ENCODE peak calls at places on chromosomes 1 and 21, in four cellular contexts. G is mesendoderm, P is SK-N-SH, M is cardiac muscle cell. A is an unnamed sample. For H3K4me1 and H3K36me3, the result is how much of the 10 kb centered on the place peaks cover.

GRCh38 chr21:15741510-15741909 is 11.7 kb downstream of the USP25 start:
- DNase-seq in G (no peak), P (no peak), M (no peak), A (no peak)

GRCh38 chr1:100799548-100799947 is 80.0 kb downstream of the VCAM1 start:
- DNase-seq in G (no peak), P (no peak), M (no peak), A (no peak)

GRCh38 chr1:101357444-101357986 is 120.7 kb downstream of the S1PR1 start:
- DNase-seq in G (peak), P (peak), M (peak), A (peak)

GRCh38 chr1:192489046-192489445 is 86.5 kb upstream of the RGS1 start:
- DNase-seq in G (no peak), P (peak), M (no peak), A (no peak)

GRCh38 chr21:37257526-37257966 is 9.6 kb downstream of the VPS26C start:
- DNase-seq in G (no peak), P (peak), M (no peak), A (no peak)

GRCh38 chr1:112011231-112011630 is 21.8 kb upstream of the KCND3 start:
- DNase-seq in G (no peak), P (no peak), M (no peak), A (no peak)

GRCh38 chr21:26550357-26550756 is 22.7 kb downstream of the CYYR1 start:
- DNase-seq in G (no peak), P (no peak), M (no peak), A (no peak)

GRCh38 chr1:243705585-243705984 is 144.5 kb downstream of the AKT3 start:
- DNase-seq in G (no peak), P (no peak), M (no peak), A (no peak)

GRCh38 chr1:43316738-43317520 is 16.1 kb downstream of the TIE1 start:
- DNase-seq in G (no peak), P (no peak), M (no peak), A (no peak)

GRCh38 chr21:46110499-46111192 is 12.7 kb downstream of the COL6A2 start:
- DNase-seq in G (peak), P (peak), M (peak), A (no peak)

GRCh38 chr1:167297222-167298214 is 76.8 kb downstream of the POU2F1 start:
- DNase-seq in G (no peak), P (no peak), M (no peak), A (no peak)

DNA sequence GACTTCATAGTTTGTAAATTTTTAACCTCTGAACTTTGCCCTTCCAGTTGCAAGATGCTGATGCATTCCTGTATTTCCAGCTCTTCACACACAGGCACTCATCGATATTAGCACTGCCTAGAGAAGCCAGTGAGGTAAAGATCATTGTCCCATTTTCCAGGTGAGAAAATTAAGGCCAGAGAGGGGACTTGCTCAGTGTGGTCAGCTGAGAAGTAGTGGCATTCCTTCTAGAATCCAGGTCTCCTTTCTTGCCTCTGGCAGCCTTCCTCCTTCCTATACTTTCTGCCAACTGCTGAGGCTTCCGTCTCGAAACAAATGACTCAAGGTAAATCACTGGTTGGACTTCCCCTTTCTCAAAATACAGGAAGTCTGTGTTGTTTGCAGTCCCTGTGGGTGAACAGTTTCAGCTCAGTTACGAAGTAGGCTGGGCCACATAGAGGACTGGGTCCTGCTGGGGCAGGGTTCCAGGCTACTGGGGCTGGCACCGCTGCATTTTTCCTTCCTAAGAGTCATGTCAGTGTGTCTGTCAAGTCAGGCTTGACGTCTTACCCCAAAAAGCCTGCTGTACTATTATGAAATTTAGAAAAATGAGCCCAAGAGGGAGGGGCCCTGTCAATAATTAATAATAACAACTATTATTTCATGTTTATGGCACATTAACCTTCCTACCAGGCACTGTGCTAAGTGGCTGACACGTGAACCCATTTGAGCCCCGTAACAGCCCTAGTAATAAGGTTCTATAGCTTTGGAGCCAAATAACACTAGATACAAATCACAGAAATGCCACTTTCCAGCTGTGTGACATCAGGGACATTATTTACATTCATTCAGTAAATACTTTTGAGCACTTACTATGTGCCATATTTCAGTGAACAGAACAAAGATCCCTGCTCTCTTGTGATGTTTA is 16.6 kb upstream of the RNF19B start:
- DNase-seq in G (no peak), P (no peak), M (no peak), A (no peak)
- H3K4me1 ChIP-seq in G (under half), P (under half), M (under half), A (under half)

DNA sequence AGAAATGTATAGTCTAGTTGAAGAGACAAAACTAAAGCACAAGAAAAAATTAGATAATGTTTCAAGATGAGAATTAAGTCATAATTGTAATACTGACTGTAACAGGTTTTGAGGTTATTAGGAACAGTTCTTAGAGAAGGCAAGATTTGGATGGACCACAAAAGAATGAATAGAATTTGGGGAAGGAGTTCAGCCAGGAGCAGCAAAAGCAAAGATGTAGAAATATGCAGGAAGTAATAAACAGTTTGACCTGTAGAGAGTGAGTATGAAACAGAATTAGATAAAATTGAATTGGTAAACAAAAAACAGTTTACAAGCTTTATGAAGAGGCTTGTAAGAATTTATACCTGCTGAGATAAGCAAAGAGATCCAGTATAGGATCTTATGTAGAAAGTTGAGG is 16.3 kb downstream of the VPS45 start:
- DNase-seq in G (no peak), P (no peak), M (no peak), A (no peak)
- H3K36me3 ChIP-seq in G (under half), P (half or more), M (half or more), A (half or more)

GRCh38 chr1:26996024-26996423 is 2.5 kb downstream of the TRNP1 start:
- DNase-seq in G (peak), P (no peak), M (no peak), A (no peak)

GRCh38 chr1:26996665-26997064 is 3.2 kb downstream of the TRNP1 start:
- DNase-seq in G (no peak), P (no peak), M (no peak), A (no peak)

GRCh38 chr1:26994020-26994745 is 691 bp downstream of the TRNP1 start:
- DNase-seq in G (no peak), P (peak), M (peak), A (no peak)

GRCh38 chr1:26993237-26994019 is at the start of gene TRNP1:
- DNase-seq in G (peak), P (peak), M (peak), A (peak)

GRCh38 chr1:26994772-26995625 is 1.5 kb downstream of the TRNP1 start:
- DNase-seq in G (peak), P (no peak), M (no peak), A (no peak)
- H3K4me1 ChIP-seq in G (under half), P (under half), M (under half), A (under half)

DNA sequence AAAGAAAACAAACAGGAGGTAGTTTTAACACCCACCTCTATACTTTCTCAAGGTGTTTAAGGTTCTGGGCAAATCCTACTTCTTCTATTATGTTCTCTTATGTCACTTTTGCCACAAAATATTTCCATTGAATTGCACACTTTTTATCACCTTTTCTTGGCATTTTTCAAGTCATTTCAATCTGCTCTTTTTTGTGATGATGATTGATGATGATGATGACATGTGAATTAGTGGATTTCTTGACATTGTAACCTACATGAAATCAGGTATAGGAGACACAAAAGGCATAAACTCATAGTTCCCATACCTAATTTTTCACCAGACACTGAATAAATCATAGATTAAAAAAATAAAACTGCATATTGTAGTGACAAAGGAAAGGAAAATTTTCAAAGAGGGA is 4.2 kb downstream of the PTPRC start:
- DNase-seq in G (no peak), P (no peak), M (no peak), A (no peak)
- H3K36me3 ChIP-seq in G (under half), P (under half), M (under half), A (under half)

GRCh38 chr1:230191839-230192238 is 124.8 kb downstream of the GALNT2 start:
- DNase-seq in G (no peak), P (no peak), M (no peak), A (no peak)
- H3K4me1 ChIP-seq in G (under half), P (under half), M (under half), A (under half)

GRCh38 chr1:51784997-51785421 is 93.5 kb downstream of the NRDC start:
- DNase-seq in G (peak), P (no peak), M (peak), A (no peak)

GRCh38 chr1:51776408-51776807 is 102.1 kb downstream of the NRDC start:
- DNase-seq in G (no peak), P (no peak), M (no peak), A (no peak)

DNA sequence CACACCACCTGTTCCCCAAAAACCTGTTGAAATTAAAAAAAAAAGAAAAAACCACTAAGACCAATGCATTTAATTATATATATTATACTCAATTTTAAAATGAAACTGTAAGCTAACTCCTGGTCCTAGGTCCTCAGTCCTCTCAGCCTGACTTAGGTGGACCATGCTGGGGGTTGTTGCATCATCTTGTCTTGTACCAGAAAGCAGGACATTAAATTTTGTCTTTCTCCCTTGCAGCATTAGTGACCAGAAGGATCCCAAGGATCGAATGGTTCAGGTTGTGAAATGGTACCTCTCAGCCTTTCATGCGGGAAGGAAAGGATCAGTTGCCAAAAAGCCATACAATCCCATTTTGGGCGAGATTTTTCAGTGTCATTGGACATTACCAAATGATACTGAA is 97.6 kb downstream of the NRDC start:
- DNase-seq in G (no peak), P (no peak), M (no peak), A (no peak)
- H3K36me3 ChIP-seq in G (under half), P (half or more), M (half or more), A (half or more)

GRCh38 chr1:206691604-206692003 is 6.9 kb downstream of the MAPKAPK2 start:
- DNase-seq in G (no peak), P (no peak), M (peak), A (no peak)

GRCh38 chr1:206693029-206693428 is 8.3 kb downstream of the MAPKAPK2 start:
- DNase-seq in G (no peak), P (no peak), M (peak), A (no peak)

GRCh38 chr1:206687915-206688442 is 3.3 kb downstream of the MAPKAPK2 start:
- DNase-seq in G (peak), P (no peak), M (no peak), A (peak)

GRCh38 chr1:206693592-206693991 is 8.9 kb downstream of the MAPKAPK2 start:
- DNase-seq in G (no peak), P (no peak), M (no peak), A (no peak)

GRCh38 chr1:206690516-206690915 is 5.8 kb downstream of the MAPKAPK2 start:
- DNase-seq in G (no peak), P (no peak), M (no peak), A (no peak)
- H3K4me1 ChIP-seq in G (under half), P (half or more), M (half or more), A (under half)

GRCh38 chr1:19066248-19066873 is 109.9 kb upstream of the IFFO2 start:
- DNase-seq in G (no peak), P (no peak), M (peak), A (no peak)
- H3K36me3 ChIP-seq in G (under half), P (under half), M (under half), A (under half)

DNA sequence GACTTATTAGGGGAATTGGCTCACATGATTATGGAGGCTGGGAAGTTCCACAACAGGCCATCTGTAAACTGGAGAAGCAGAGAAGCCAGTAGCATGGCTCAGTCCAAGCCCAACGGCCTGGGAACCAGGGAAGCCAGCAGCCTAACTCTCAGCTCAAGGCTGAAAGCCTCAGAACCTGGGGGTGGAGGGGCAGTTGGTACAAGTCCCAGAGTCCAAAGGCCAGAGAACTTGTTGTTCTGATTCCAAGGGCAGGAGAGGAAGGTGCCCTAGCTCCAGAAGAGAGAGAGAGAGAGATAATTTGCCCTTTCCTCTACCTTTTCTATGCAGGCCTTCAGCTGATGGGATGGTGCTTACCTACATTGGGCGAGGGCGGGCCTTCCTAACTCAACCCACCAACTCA is 55.3 kb downstream of the MAN1C1 start:
- DNase-seq in G (no peak), P (no peak), M (no peak), A (no peak)
- H3K4me1 ChIP-seq in G (under half), P (under half), M (under half), A (under half)

DNA sequence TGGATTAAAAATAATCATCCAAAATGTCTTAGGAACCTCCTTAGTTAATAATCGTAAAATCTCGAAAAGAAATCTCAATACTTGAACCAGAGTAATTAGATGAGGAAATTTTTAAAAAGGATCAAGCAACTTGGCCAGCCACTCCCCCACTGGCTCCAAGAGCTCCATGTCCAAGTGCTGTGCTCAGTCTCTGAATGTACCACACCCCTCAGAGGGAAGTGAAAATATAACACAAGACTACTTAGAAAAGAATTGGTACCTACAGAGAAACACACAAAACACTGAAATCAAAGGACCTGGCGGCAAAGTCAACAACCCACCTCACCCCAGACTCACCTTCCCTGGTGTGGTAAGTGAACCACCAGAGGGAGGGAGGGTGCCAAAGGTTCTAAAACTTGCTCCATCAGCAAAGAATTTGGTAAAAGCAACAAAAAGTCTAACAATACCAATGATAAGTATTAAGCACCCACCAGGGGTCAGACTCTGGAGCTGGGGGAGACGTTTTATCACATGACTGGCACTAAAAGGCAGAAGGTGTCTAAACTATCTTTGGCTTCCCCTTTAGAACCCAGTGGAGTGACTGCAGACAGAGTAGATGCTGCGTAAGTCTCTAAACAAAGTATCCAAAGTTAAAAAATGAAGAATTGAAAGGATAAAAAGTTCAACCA is 14.0 kb downstream of the LBR start:
- DNase-seq in G (peak), P (no peak), M (no peak), A (no peak)
- H3K36me3 ChIP-seq in G (under half), P (half or more), M (under half), A (half or more)